ENCODE peak calls at places on chromosomes 6 and 20, in six cellular contexts. Q is fibroblast of villous mesenchyme, Z is RWPE1, E is thoracic aorta, A is GM10248, F is HCT116. D is an unnamed sample.

GRCh38 chr20:58852559-58853271 is at the start of gene GNAS:
- DNase-seq in E (no peak), Q (peak; percentile 63), Z (peak; percentile 90), A (peak; percentile 52), F (no peak), D (peak; percentile 63)

GRCh38 chr6:24454452-24454851 is 34.9 kb downstream of the GPLD1 start:
- DNase-seq in A (no peak), Q (no peak), Z (no peak), E (no peak), F (no peak), D (no peak)

GRCh38 chr20:21381619-21382018 is 15.7 kb downstream of the NKX2-4 start:
- DNase-seq in E (no peak), Z (no peak), Q (no peak), A (no peak), F (no peak), D (no peak)

GRCh38 chr6:109595998-109596397 is 95.0 kb downstream of the AK9 start:
- DNase-seq in E (no peak), F (peak; percentile 18), Q (peak; percentile 42), Z (peak; percentile 8), A (peak; percentile 31), D (peak; percentile 27)

GRCh38 chr20:12047838-12048432 is 130.2 kb downstream of the BTBD3 start:
- DNase-seq in A (no peak), Z (no peak), Q (no peak), E (no peak), F (no peak), D (no peak)

GRCh38 chr6:55399331-55399730 is 72.1 kb downstream of the GFRAL start:
- DNase-seq in E (no peak), Z (no peak), A (no peak), F (no peak), Q (peak; percentile 80), D (no peak)

GRCh38 chr6:70706491-70707123 is 38.9 kb downstream of the SMAP1 start:
- DNase-seq in F (peak; percentile 26), E (no peak), Z (peak; percentile 19), Q (peak; percentile 74), A (no peak), D (peak; percentile 28)

GRCh38 chr6:35602133-35602946 is 86.4 kb downstream of the FKBP5 start:
- DNase-seq in Z (peak; percentile 48), A (no peak), Q (peak; percentile 87), F (no peak), E (no peak), D (no peak)

GRCh38 chr6:24683297-24684296 is 16.7 kb downstream of the ACOT13 start:
- DNase-seq in Q (no peak), A (no peak), F (no peak), E (no peak), Z (no peak), D (no peak)

GRCh38 chr20:478949-479429 is 16.7 kb upstream of the TBC1D20 start:
- DNase-seq in E (no peak), Z (peak; percentile 57), Q (peak; percentile 79), A (peak; percentile 65), F (peak; percentile 41), D (peak; percentile 23)

GRCh38 chr20:62642666-62643520 is 590 bp downstream of the SLCO4A1 start:
- DNase-seq in F (no peak), Z (peak; percentile 61), Q (no peak), E (no peak), A (peak; percentile 59), D (peak; percentile 74)

GRCh38 chr6:161463061-161463460 is 189.2 kb upstream of the AGPAT4 start:
- DNase-seq in Z (no peak), E (no peak), A (no peak), Q (no peak), F (no peak), D (no peak)

GRCh38 chr6:83870649-83871048 is 11.2 kb downstream of the CYB5R4 start:
- DNase-seq in A (no peak), Q (no peak), F (no peak), Z (no peak), E (no peak), D (no peak)

GRCh38 chr20:33343521-33343920 is 57.8 kb downstream of the CDK5RAP1 start:
- DNase-seq in Q (no peak), E (no peak), F (no peak), A (no peak), Z (no peak), D (no peak)

GRCh38 chr20:23626040-23626620 is 11.6 kb downstream of the CST3 start:
- DNase-seq in Z (peak; percentile 44), Q (peak; percentile 80), E (no peak), F (no peak), A (no peak), D (peak; percentile 14)

GRCh38 chr20:49282584-49283171 is 4.8 kb upstream of the ZNFX1 start:
- DNase-seq in Q (no peak), F (no peak), A (no peak), E (no peak), Z (no peak), D (no peak)

GRCh38 chr6:36263390-36263789 is 6.5 kb upstream of the PNPLA1 start:
- DNase-seq in E (no peak), A (no peak), F (no peak), Q (no peak), Z (no peak), D (no peak)

GRCh38 chr20:57968111-57968510 is 258.3 kb upstream of the PMEPA1 start:
- DNase-seq in Z (no peak), Q (no peak), E (no peak), A (no peak), F (no peak), D (no peak)

GRCh38 chr20:60206259-60206658 is 248.0 kb downstream of the CDH26 start:
- DNase-seq in Z (peak; percentile 49), F (peak; percentile 2), A (peak; percentile 39), Q (peak; percentile 32), E (no peak), D (peak; percentile 8)
- TF ChIP-seq CTCF in Z (peak; percentile 28), F (peak; percentile 42), A (no peak), Q (peak; percentile 42), E (no peak), D (no peak)

GRCh38 chr6:137471497-137471896 is 22.7 kb downstream of the OLIG3 start:
- DNase-seq in Q (no peak), E (no peak), F (no peak), A (no peak), Z (no peak), D (no peak)

GRCh38 chr6:137472738-137473137 is 21.5 kb downstream of the OLIG3 start:
- DNase-seq in F (no peak), Z (no peak), A (no peak), Q (no peak), E (no peak), D (no peak)

GRCh38 chr6:137471951-137472350 is 22.2 kb downstream of the OLIG3 start:
- DNase-seq in Z (no peak), Q (no peak), F (no peak), A (no peak), E (no peak), D (no peak)

GRCh38 chr6:137473651-137474050 is 20.5 kb downstream of the OLIG3 start:
- DNase-seq in A (no peak), Z (no peak), E (no peak), Q (no peak), F (no peak), D (no peak)

DNA sequence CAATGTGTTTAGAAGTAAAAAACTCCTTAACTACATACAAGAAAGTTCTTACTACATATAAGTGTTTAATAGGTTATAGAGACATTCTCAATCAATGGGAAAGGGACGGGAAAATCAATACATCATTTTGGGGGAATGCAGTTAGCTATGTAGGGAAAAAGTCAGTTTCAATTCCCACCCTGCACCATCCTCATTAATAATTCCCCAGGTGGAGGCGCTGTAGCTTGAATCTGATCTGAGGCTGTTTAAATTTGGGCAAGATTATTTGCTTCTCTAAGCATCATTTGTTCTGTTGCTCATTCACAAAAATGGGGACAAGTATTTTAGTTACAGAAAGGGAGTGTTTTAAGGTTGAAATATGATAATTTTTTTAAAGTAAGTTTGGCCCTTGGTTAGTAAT is 19.1 kb downstream of the OLIG3 start:
- DNase-seq in Q (no peak), E (no peak), A (no peak), F (no peak), Z (no peak), D (no peak)
- TF ChIP-seq CTCF in Q (peak; percentile 13), E (no peak), A (no peak), F (peak; percentile 55), Z (no peak), D (no peak)

GRCh38 chr20:1718604-1719384 is 61.2 kb upstream of the SIRPG start:
- DNase-seq in A (no peak), F (peak; percentile 19), E (no peak), Q (peak; percentile 22), Z (peak; percentile 85), D (no peak)

GRCh38 chr20:1720226-1720625 is 62.6 kb upstream of the SIRPG start:
- DNase-seq in E (no peak), F (no peak), Z (no peak), Q (no peak), A (no peak), D (no peak)

GRCh38 chr20:1720845-1721475 is 63.4 kb upstream of the SIRPG start:
- DNase-seq in A (no peak), Z (no peak), E (no peak), F (no peak), Q (no peak), D (no peak)

GRCh38 chr20:1721687-1722512 is 64.3 kb upstream of the SIRPG start:
- DNase-seq in E (no peak), Z (no peak), A (peak; percentile 47), F (no peak), Q (no peak), D (no peak)

DNA sequence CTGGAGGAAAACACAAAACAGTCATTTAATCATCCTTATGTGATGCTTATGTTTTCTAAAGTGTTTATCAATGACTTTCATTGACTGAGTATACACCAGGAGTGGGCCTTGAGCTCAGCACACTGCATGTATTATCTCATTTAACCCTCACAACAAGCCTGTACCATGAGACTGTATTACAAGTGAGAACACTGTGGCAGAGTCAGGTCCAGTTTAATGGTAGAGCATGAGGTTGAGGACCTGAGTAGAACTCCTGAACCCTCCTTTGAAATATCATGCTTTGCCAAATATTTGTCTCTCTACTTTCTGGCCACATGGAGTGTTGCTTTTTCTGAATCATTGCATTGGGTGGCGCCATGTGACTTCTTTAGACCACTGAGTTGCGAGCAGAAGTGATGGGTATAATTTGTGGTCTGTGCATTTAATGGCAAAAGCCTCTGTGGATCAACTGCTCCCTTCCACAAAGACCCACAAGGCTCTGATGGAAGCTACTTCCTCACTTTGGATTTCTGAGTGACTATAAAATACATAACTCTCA is 65.0 kb upstream of the SIRPG start:
- DNase-seq in F (no peak), A (no peak), Q (no peak), E (no peak), Z (no peak), D (no peak)
- TF ChIP-seq CTCF in F (no peak), A (no peak), Q (no peak), E (no peak), Z (no peak), D (no peak)

GRCh38 chr6:160088069-160088773 is 33.4 kb upstream of the SLC22A1 start:
- DNase-seq in A (no peak), E (peak; percentile 50), Z (peak; percentile 80), F (peak; percentile 4), Q (peak; percentile 85), D (peak; percentile 56)
- TF ChIP-seq CTCF in A (peak; percentile 34), E (peak; percentile 80), Z (peak; percentile 79), F (peak; percentile 65), Q (peak; percentile 91), D (peak; percentile 73)

D was measured in Calu3.